ENCODE peak calls at places on chromosomes 5 and 9, in ten cellular contexts. S is mammary epithelial cell; Q is CD4-positive, alpha-beta T cell; C is activated naive CD4-positive, alpha-beta T cell treated with anti-CD3 and anti-CD28 coated beads for 36 hours; G is GM23338; J is PC-3; O is SJSA1; D is kidney epithelial cell; P is NCI-H446 treated with DMSO at 0.1 percent for 48 hours; N is astrocyte. M is an unnamed sample.

GRCh38 chr5:174935854-174936474 is 211.6 kb downstream of the MSX2 start:
- DNase-seq in S (peak), Q (peak), C (peak), G (peak), J (peak), O (peak), D (peak), P (no peak), N (peak), M (peak)

GRCh38 chr5:149450199-149450598 is 71.1 kb upstream of the IL17B start:
- DNase-seq in S (no peak), Q (no peak), C (no peak), G (no peak), J (no peak), O (no peak), D (no peak), P (no peak), N (peak), M (no peak)

GRCh38 chr5:547086-547924 is 23.1 kb upstream of the SLC9A3 start:
- DNase-seq in S (peak), Q (no peak), C (no peak), G (no peak), J (no peak), O (peak), D (no peak), P (no peak), N (no peak), M (no peak)

GRCh38 chr9:121182976-121183375 is 18.7 kb downstream of the RAB14 start:
- DNase-seq in S (no peak), Q (no peak), C (no peak), G (no peak), J (no peak), O (no peak), D (no peak), P (no peak), N (no peak), M (no peak)

GRCh38 chr9:17491780-17492179 is 87.1 kb upstream of the SH3GL2 start:
- DNase-seq in S (no peak), Q (no peak), C (no peak), G (no peak), J (no peak), O (no peak), D (no peak), P (no peak), N (no peak), M (no peak)

GRCh38 chr5:83253731-83254130 is 176.4 kb downstream of the XRCC4 start:
- DNase-seq in S (no peak), Q (no peak), C (no peak), G (peak), J (no peak), O (no peak), D (no peak), P (peak), N (peak), M (peak)

GRCh38 chr9:119951090-119951489 is 581.9 kb upstream of the BRINP1 start:
- DNase-seq in S (no peak), Q (no peak), C (no peak), G (peak), J (no peak), O (peak), D (no peak), P (no peak), N (peak), M (no peak)

GRCh38 chr9:20112367-20112766 is 323.5 kb upstream of the SLC24A2 start:
- DNase-seq in S (no peak), Q (no peak), C (no peak), G (no peak), J (no peak), O (no peak), D (no peak), P (no peak), N (no peak), M (no peak)

GRCh38 chr9:113463418-113464285 is at the start of gene RGS3:
- DNase-seq in S (peak), Q (no peak), C (no peak), G (peak), J (peak), O (peak), D (peak), P (no peak), N (peak), M (peak)

GRCh38 chr5:103589416-103590175 is 27.0 kb upstream of the NUDT12 start:
- DNase-seq in S (no peak), Q (no peak), C (no peak), G (no peak), J (no peak), O (no peak), D (no peak), P (no peak), N (peak), M (no peak)

GRCh38 chr9:109198736-109199384 is 31.8 kb upstream of the FRRS1L start:
- DNase-seq in S (no peak), Q (no peak), C (peak), G (peak), J (peak), O (no peak), D (no peak), P (no peak), N (no peak), M (peak)

GRCh38 chr5:38515081-38515480 is 41.4 kb downstream of the LIFR start:
- DNase-seq in S (no peak), Q (no peak), C (no peak), G (no peak), J (no peak), O (no peak), D (no peak), P (no peak), N (no peak), M (no peak)

GRCh38 chr9:17986595-17986994 is 407.7 kb downstream of the SH3GL2 start:
- DNase-seq in S (no peak), Q (no peak), C (no peak), G (no peak), J (no peak), O (no peak), D (no peak), P (no peak), N (no peak), M (no peak)

GRCh38 chr9:72473474-72474241 is 47.8 kb upstream of the TMC1 start:
- DNase-seq in S (peak), Q (no peak), C (no peak), G (no peak), J (peak), O (no peak), D (peak), P (no peak), N (peak), M (no peak)

GRCh38 chr9:113579270-113580040 is 115.9 kb downstream of the RGS3 start:
- DNase-seq in S (no peak), Q (peak), C (peak), G (no peak), J (no peak), O (no peak), D (no peak), P (no peak), N (no peak), M (no peak)

GRCh38 chr5:1130218-1130946 is 18.5 kb upstream of the SLC12A7 start:
- DNase-seq in S (no peak), Q (no peak), C (no peak), G (no peak), J (peak), O (no peak), D (no peak), P (no peak), N (no peak), M (peak)

GRCh38 chr5:163498886-163499285 is 6.5 kb upstream of the MAT2B start:
- DNase-seq in S (peak), Q (no peak), C (no peak), G (no peak), J (peak), O (no peak), D (no peak), P (no peak), N (peak), M (no peak)

GRCh38 chr9:131116281-131117101 is 8.9 kb upstream of the NUP214 start:
- DNase-seq in S (no peak), Q (no peak), C (no peak), G (no peak), J (no peak), O (no peak), D (no peak), P (no peak), N (no peak), M (no peak)

GRCh38 chr5:104186100-104186499 is 623.5 kb upstream of the NUDT12 start:
- DNase-seq in S (peak), Q (no peak), C (no peak), G (peak), J (no peak), O (no peak), D (no peak), P (peak), N (peak), M (peak)

GRCh38 chr9:82764270-82764669 is 298.7 kb downstream of the RASEF start:
- DNase-seq in S (no peak), Q (no peak), C (no peak), G (no peak), J (no peak), O (no peak), D (no peak), P (no peak), N (no peak), M (no peak)

GRCh38 chr5:67985686-67986387 is 229.7 kb upstream of the PIK3R1 start:
- DNase-seq in S (no peak), Q (no peak), C (no peak), G (no peak), J (no peak), O (no peak), D (no peak), P (no peak), N (peak), M (no peak)

GRCh38 chr9:131100445-131100844 is 4.1 kb downstream of the AIF1L start:
- DNase-seq in S (no peak), Q (no peak), C (no peak), G (peak), J (no peak), O (no peak), D (peak), P (no peak), N (no peak), M (no peak)

GRCh38 chr9:34343090-34343489 is 13.7 kb downstream of the NUDT2 start:
- DNase-seq in S (no peak), Q (no peak), C (no peak), G (no peak), J (no peak), O (no peak), D (no peak), P (peak), N (no peak), M (no peak)

GRCh38 chr9:16062542-16063240 is 509.8 kb downstream of the CCDC171 start:
- DNase-seq in S (peak), Q (no peak), C (peak), G (no peak), J (peak), O (peak), D (peak), P (no peak), N (peak), M (peak)

GRCh38 chr5:58069846-58070245 is 390.0 kb downstream of the PLK2 start:
- DNase-seq in S (no peak), Q (no peak), C (no peak), G (no peak), J (peak), O (no peak), D (no peak), P (no peak), N (no peak), M (no peak)

GRCh38 chr9:89372230-89372816 is 54.0 kb downstream of the SECISBP2 start:
- DNase-seq in S (no peak), Q (peak), C (no peak), G (peak), J (peak), O (no peak), D (no peak), P (no peak), N (no peak), M (no peak)

GRCh38 chr9:113184509-113184908 is 33.7 kb downstream of the SLC31A2 start:
- DNase-seq in S (peak), Q (no peak), C (no peak), G (no peak), J (peak), O (no peak), D (no peak), P (no peak), N (no peak), M (peak)

GRCh38 chr9:128245293-128246151 is 30.3 kb downstream of the GOLGA2 start:
- DNase-seq in S (no peak), Q (no peak), C (no peak), G (peak), J (no peak), O (peak), D (peak), P (no peak), N (peak), M (no peak)

GRCh38 chr9:16716631-16717030 is 153.8 kb downstream of the BNC2 start:
- DNase-seq in S (no peak), Q (no peak), C (no peak), G (no peak), J (no peak), O (no peak), D (no peak), P (no peak), N (no peak), M (no peak)

GRCh38 chr9:68552700-68553099 is 12.0 kb upstream of the TMEM252 start:
- DNase-seq in S (peak), Q (no peak), C (no peak), G (no peak), J (peak), O (no peak), D (no peak), P (no peak), N (peak), M (peak)

GRCh38 chr5:31962928-31963327 is 211.2 kb downstream of the GOLPH3 start:
- DNase-seq in S (peak), Q (no peak), C (no peak), G (no peak), J (peak), O (no peak), D (peak), P (no peak), N (peak), M (no peak)